ENCODE peak calls at places on chromosomes 1 and 21, in six cellular contexts. J is left ventricle myocardium inferior; U is endothelial cell; X is thoracic aorta; W is heart left ventricle; K is CD4-positive, alpha-beta T cell. R is an unnamed sample.

GRCh38 chr1:43880604-43881003 is 53.0 kb upstream of the ARTN start:
- DNase-seq in K (no peak), X (no peak), W (no peak), J (no peak), U (no peak), R (no peak)

GRCh38 chr1:208929575-208929974 is 653.9 kb upstream of the CAMK1G start:
- DNase-seq in K (no peak), X (no peak), J (no peak), U (no peak), W (no peak), R (no peak)

GRCh38 chr1:17200756-17201155 is 4.2 kb upstream of the PADI1 start:
- DNase-seq in W (no peak), J (no peak), U (no peak), X (no peak), K (no peak), R (no peak)

GRCh38 chr21:45294509-45295291 is 7.0 kb upstream of the POFUT2 start:
- DNase-seq in J (peak; percentile 89), U (peak; percentile 37), W (peak; percentile 93), X (peak; percentile 80), K (no peak), R (no peak)

GRCh38 chr1:17359031-17359430 is 13.0 kb upstream of the PADI6 start:
- DNase-seq in X (no peak), W (no peak), J (no peak), K (no peak), U (no peak), R (no peak)

GRCh38 chr1:176206006-176206960 is 803 bp downstream of the COP1 start:
- DNase-seq in U (peak; percentile 51), J (no peak), W (no peak), K (peak; percentile 23), X (no peak), R (peak; percentile 59)

GRCh38 chr1:85283475-85284199 is 7.2 kb upstream of the BCL10 start:
- DNase-seq in J (no peak), X (no peak), W (no peak), K (no peak), U (no peak), R (no peak)

GRCh38 chr1:207944571-207944970 is 33.6 kb upstream of the CD34 start:
- DNase-seq in K (no peak), W (no peak), X (no peak), J (no peak), U (no peak), R (no peak)

GRCh38 chr1:48644190-48644930 is 132.3 kb downstream of the BEND5 start:
- DNase-seq in U (no peak), K (no peak), X (no peak), W (no peak), J (no peak), R (no peak)

GRCh38 chr1:24438423-24438901 is 22.9 kb downstream of the NIPAL3 start:
- DNase-seq in U (no peak), W (peak; percentile 69), J (peak; percentile 68), K (no peak), X (no peak), R (no peak)
- TF ChIP-seq CTCF in U (no peak), W (no peak), J (no peak), K (no peak), X (no peak), R (no peak)

GRCh38 chr1:3070654-3071506 is 1.9 kb downstream of the PRDM16 start:
- DNase-seq in U (peak; percentile 33), J (peak; percentile 16), K (no peak), W (peak; percentile 59), X (no peak), R (no peak)

GRCh38 chr1:3072178-3072947 is 3.4 kb downstream of the PRDM16 start:
- DNase-seq in W (peak; percentile 63), U (no peak), K (no peak), J (peak; percentile 18), X (no peak), R (no peak)

GRCh38 chr1:3072948-3073519 is 4.0 kb downstream of the PRDM16 start:
- DNase-seq in K (no peak), W (peak; percentile 64), J (no peak), X (no peak), U (no peak), R (no peak)

GRCh38 chr1:3070304-3070653 is 1.3 kb downstream of the PRDM16 start:
- DNase-seq in K (no peak), W (no peak), X (no peak), J (no peak), U (no peak), R (no peak)

DNA sequence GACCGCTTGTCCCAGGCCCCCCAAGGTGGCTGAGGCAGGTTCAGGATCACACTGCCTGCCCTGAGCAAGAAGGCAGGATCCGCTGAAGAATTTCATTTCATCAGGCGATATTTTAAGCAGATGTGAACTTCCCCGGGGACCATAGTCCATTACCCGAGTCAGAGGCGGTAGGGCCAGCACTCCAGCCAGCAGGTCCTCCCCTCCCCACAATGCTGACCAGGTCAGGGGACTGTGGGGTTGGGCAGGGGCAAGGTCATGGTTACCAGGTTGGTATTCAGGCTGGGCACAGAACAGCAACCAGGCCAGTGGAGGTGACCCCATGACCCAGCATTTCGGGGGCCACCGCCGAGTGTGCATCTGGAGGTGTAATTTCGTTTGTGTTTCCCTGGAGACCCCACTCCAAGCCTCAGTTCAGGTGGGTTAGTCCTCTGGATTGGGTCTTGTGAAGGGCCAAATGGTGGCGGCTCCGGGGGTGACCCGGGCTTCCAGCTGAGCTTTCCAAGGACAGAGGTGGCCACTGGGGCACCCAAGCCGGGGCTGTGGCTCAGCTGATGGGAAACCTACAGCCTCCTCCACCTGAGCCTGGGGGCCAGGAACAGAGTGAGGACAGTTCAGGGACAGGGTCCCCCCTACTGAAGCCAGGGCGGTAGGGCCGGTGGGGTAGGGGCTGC is 2.6 kb downstream of the PRDM16 start:
- DNase-seq in K (no peak), U (no peak), W (peak; percentile 44), J (peak; percentile 23), X (no peak), R (no peak)
- TF ChIP-seq CTCF in K (no peak), U (no peak), W (no peak), J (no peak), X (no peak), R (no peak)

GRCh38 chr1:29876902-29877301 is 640.6 kb downstream of the PTPRU start:
- DNase-seq in W (no peak), K (no peak), X (no peak), U (no peak), J (no peak), R (no peak)
- TF ChIP-seq CTCF in W (no peak), K (no peak), X (no peak), U (no peak), J (no peak), R (no peak)

DNA sequence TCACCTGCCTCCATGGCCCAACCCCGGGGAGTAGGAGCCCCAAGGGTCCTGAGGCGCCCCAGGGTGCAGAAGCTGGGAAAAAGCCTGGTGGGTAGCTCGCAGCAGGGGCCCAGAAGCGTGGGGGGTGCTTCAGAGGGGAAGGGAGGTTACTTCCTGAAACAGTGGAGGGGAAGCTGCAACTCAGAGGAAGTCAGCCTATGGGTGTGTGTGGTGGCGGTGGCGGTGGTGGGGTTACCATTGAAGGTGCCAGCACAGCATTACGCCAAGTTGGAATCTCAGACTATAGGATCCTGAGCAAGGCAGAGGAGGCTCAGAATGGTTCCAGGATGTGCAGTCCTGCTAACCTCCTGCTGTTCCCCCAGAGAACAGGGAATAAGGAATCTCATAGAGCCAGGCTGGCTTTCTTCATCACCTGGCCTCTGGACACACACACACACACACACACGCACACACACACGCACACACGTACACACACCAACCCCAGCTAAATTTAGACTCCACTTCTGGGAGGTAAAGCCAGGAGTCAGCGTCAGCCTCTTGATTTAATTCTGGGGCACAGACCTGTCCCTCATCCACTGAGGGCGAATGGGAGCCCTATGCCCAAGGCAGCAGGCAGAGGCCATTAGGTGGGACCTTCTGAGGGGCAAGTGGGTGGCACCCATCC is 1.3 kb downstream of the DENND4B start:
- DNase-seq in W (peak; percentile 85), K (peak; percentile 66), X (no peak), J (peak; percentile 69), U (no peak), R (peak; percentile 82)
- TF ChIP-seq CTCF in W (no peak), K (no peak), X (no peak), J (no peak), U (no peak), R (no peak)

GRCh38 chr1:30509670-30510069 is 213.7 kb downstream of the MATN1 start:
- DNase-seq in U (no peak), J (no peak), W (no peak), X (no peak), K (no peak), R (no peak)
- TF ChIP-seq CTCF in U (no peak), J (no peak), W (no peak), X (no peak), K (no peak), R (no peak)

GRCh38 chr1:68320349-68320748 is 88.0 kb upstream of the WLS start:
- DNase-seq in U (no peak), W (no peak), J (no peak), K (no peak), X (no peak), R (no peak)

GRCh38 chr1:68319907-68320306 is 87.6 kb upstream of the WLS start:
- DNase-seq in K (no peak), J (no peak), U (no peak), X (no peak), W (no peak), R (no peak)

GRCh38 chr1:68322837-68323687 is 90.7 kb upstream of the WLS start:
- DNase-seq in W (no peak), K (no peak), U (no peak), X (peak; percentile 21), J (no peak), R (no peak)

GRCh38 chr1:68322096-68322495 is 89.8 kb upstream of the WLS start:
- DNase-seq in X (no peak), W (no peak), J (no peak), U (no peak), K (no peak), R (no peak)

GRCh38 chr1:68321084-68321685 is 88.9 kb upstream of the WLS start:
- DNase-seq in X (peak; percentile 21), U (peak; percentile 68), K (no peak), W (peak; percentile 78), J (peak; percentile 67), R (no peak)
- TF ChIP-seq CTCF in X (peak; percentile 59), U (no peak), K (no peak), W (peak; percentile 72), J (peak; percentile 84), R (no peak)

DNA sequence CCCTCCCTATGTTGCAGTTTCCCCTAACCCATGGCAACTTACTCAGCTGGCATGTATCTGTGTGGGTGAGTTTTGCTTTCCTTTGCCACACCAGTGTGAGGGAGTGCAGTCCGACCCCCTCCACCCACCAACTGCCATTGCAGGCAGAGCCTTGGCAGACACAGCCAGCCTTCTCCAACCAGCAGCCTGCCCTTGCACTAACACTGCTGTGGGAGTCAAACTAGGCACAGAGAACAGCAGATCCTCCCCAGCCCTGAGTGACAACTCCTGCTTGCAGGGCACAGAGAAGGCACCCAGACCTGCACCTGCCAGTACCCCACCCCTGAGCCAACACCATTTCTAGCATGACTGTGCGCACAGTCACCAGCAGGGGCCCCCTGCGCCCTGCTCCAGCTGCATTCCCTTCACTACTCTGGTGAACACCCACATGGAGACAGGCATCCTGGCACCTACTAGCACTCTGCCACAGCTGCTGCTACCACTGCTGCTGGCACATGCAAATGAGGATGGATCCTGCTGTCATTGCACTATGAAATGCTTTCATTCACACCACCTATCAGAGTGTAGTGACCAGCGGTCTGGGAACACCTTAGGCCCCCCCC is 98.4 kb downstream of the MAGI3 start:
- DNase-seq in W (peak; percentile 36), J (no peak), U (no peak), X (no peak), K (no peak), R (no peak)
- TF ChIP-seq CTCF in W (no peak), J (no peak), U (no peak), X (no peak), K (no peak), R (no peak)

GRCh38 chr1:101653482-101653946 is 343.2 kb downstream of the OLFM3 start:
- DNase-seq in X (no peak), K (no peak), U (peak; percentile 22), J (no peak), W (no peak), R (no peak)
- TF ChIP-seq CTCF in X (no peak), K (no peak), U (no peak), J (peak; percentile 33), W (no peak), R (no peak)